ENCODE peak calls at places on chromosomes 13 and 19, in six cellular contexts. O, Z, X, I, H and B are unnamed samples.

GRCh38 chr19:35689836-35690235 is 14.5 kb upstream of the ZBTB32 start:
- DNase-seq in O (no peak), Z (no peak), I (no peak), X (no peak), H (no peak), B (no peak)

GRCh38 chr19:3284759-3285646 is 60.5 kb downstream of the CELF5 start:
- DNase-seq in H (peak), I (peak), X (peak), Z (no peak), O (peak), B (peak)

GRCh38 chr19:49147923-49148682 is 7.1 kb downstream of the HRC start:
- DNase-seq in O (no peak), H (no peak), X (no peak), Z (no peak), I (no peak), B (no peak)

GRCh38 chr13:103255587-103256301 is 189.5 kb upstream of the SLC10A2 start:
- DNase-seq in X (no peak), H (no peak), Z (no peak), I (peak), O (no peak), B (no peak)

GRCh38 chr19:18110833-18111232 is 13.3 kb downstream of the MAST3 start:
- DNase-seq in X (no peak), Z (no peak), O (no peak), I (no peak), H (no peak), B (no peak)

GRCh38 chr13:58097831-58098230 is 466.3 kb downstream of the PCDH17 start:
- DNase-seq in I (no peak), Z (peak), O (no peak), H (no peak), X (no peak), B (no peak)

GRCh38 chr19:11458236-11458900 is 22.5 kb downstream of the ELAVL3 start:
- DNase-seq in Z (no peak), H (no peak), I (no peak), O (no peak), X (no peak), B (no peak)

GRCh38 chr19:13835791-13836723 is 40.8 kb downstream of the ZSWIM4 start:
- DNase-seq in H (peak), Z (no peak), X (no peak), O (peak), I (peak), B (no peak)

GRCh38 chr13:22126433-22127021 is 455.7 kb downstream of the FGF9 start:
- DNase-seq in O (no peak), I (no peak), X (no peak), Z (no peak), H (no peak), B (no peak)

GRCh38 chr13:99155821-99156220 is 44.8 kb upstream of the UBAC2 start:
- DNase-seq in H (no peak), I (peak), Z (no peak), X (no peak), O (no peak), B (no peak)

GRCh38 chr13:44238011-44238421 is 135.6 kb upstream of the SERP2 start:
- DNase-seq in H (no peak), O (no peak), I (peak), Z (no peak), X (peak), B (peak)

GRCh38 chr19:8097681-8098567 is 45.4 kb downstream of the CCL25 start:
- DNase-seq in O (no peak), H (no peak), I (no peak), X (no peak), Z (no peak), B (no peak)
- H3K4me3 ChIP-seq in O (no peak), H (no peak), I (no peak), X (no peak), Z (no peak), B (no peak)

GRCh38 chr19:41226874-41227390 is 7.9 kb downstream of the AXL start:
- DNase-seq in I (no peak), Z (no peak), O (no peak), H (no peak), X (no peak), B (no peak)

GRCh38 chr19:41226053-41226873 is 7.2 kb downstream of the AXL start:
- DNase-seq in Z (peak), X (peak), I (peak), O (peak), H (peak), B (peak)

GRCh38 chr19:41223431-41224234 is 4.6 kb downstream of the AXL start:
- DNase-seq in X (peak), O (no peak), Z (peak), I (peak), H (peak), B (no peak)

GRCh38 chr19:41224632-41225031 is 5.6 kb downstream of the AXL start:
- DNase-seq in I (no peak), O (no peak), X (no peak), H (no peak), Z (no peak), B (no peak)

DNA sequence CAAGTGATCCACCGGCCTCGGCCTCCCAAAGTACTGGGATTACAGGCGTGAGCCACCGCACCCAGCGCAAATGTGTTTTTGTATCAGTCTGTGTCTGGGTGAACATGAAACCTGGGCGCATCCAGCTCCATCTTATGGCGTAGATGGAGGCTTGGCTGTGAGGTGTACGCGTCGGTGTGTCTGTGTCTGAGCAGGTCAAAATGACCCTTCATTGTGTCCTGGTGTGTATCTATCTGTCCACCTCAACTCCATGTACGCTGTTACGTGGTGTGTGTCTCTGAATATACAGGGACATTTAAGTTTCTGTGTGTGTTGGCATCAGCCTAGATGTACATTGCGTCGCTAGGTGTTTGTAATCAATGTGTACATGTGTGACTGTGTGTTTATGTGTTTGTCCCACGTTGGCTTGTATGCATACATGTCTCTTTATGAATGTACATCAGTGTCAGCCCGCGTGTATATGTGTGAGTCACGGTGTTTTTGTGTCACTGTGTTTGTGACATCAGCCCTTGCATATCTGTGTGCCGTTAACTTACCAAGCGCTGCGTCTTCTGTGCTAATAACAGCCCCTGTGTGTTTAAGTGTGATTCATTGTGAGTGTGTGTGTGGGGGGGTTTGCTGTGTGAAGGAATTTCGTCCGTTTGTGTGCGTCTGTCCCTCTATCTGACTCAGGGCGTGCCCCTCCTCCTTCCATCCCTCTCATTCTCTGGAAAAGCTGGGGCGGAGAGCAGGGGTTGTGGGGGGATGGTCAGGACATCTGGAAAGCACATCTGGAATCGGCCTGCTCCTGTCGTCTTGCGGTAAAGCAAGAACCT is 6.4 kb downstream of the AXL start:
- DNase-seq in I (peak), H (peak), Z (peak), O (peak), X (peak), B (no peak)
- H3K4me3 ChIP-seq in I (peak), H (peak), Z (peak), O (peak), X (peak), B (peak)

DNA sequence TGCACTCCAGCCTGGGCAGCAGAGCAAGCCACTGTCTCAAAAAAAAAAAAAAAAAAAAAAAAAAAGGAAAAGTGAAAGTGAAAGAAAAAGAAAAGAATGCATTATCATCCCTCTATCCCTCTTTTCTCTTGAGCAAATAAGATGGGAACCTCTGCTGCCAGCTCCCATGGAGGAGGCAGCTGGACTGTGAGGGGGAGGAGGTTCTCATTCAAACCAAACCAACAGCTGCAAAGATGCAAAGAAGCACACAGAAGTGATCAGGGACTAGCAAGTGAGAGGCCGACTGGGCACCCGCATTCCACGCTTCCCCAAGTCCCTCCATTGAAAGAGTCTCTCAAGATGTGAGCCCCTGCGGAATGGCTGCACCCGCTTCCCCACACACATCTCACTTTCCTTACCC is 63.5 kb downstream of the TSHZ3 start:
- DNase-seq in H (no peak), I (no peak), O (no peak), Z (peak), X (no peak), B (no peak)
- H3K4me3 ChIP-seq in H (no peak), I (no peak), O (no peak), Z (no peak), X (no peak), B (no peak)

GRCh38 chr13:111557921-111558699 is 237.7 kb downstream of the TEX29 start:
- DNase-seq in Z (no peak), H (no peak), O (no peak), X (no peak), I (no peak), B (no peak)

GRCh38 chr13:111559612-111560423 is 239.4 kb downstream of the TEX29 start:
- DNase-seq in X (no peak), Z (no peak), O (no peak), I (no peak), H (no peak), B (no peak)

GRCh38 chr13:111556496-111556895 is 236.1 kb downstream of the TEX29 start:
- DNase-seq in X (no peak), H (no peak), O (no peak), I (no peak), Z (no peak), B (no peak)

GRCh38 chr13:111561091-111561778 is 240.8 kb downstream of the TEX29 start:
- DNase-seq in Z (no peak), H (peak), O (no peak), I (no peak), X (no peak), B (no peak)

GRCh38 chr13:111558700-111559088 is 238.3 kb downstream of the TEX29 start:
- DNase-seq in I (no peak), O (no peak), H (no peak), Z (no peak), X (no peak), B (no peak)
- H3K4me3 ChIP-seq in I (no peak), O (no peak), H (no peak), Z (no peak), X (no peak), B (no peak)

DNA sequence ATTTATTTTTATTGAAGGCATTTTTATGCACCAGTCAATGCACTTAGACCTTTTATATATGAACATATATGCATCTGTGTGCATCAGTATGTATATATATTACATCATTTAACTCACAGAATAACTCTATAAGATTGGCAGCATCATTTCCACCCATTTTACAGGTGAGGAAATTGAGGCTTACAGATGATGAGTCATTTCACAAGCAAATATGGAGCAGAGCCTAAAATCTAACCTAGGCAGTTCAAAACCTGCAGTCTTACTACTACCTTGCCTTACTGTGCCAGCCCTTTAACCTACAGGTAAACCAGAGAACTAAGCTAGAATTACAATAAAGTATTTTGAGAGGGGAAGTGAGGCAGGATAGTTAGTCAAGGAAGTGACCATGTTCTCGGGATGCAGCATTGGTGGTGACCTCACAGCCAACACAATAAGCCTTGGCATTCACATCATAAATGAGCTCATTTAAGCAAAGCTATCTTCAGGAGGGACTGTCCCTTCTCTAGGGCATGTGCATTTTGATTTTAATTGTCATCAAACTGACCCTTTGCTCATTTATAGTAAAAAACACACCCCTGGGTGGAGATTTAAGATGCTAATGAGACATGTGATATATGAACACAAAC is 274.3 kb downstream of the DCLK1 start:
- DNase-seq in I (no peak), O (no peak), X (no peak), Z (no peak), H (no peak), B (no peak)
- H3K4me3 ChIP-seq in I (no peak), O (no peak), X (no peak), Z (no peak), H (no peak), B (no peak)